ENCODE peak calls at places on chromosomes 12 and 14, in five cellular contexts. T is PC-9, X is mammary epithelial cell, O is DND-41, S is body of pancreas. B is an unnamed sample.
A peak's percentile ranks its signal among the peaks of the same experiment; 100 is the strongest.

GRCh38 chr14:103659631-103660030 is 30.6 kb downstream of the KLC1 start:
- DNase-seq in T (no peak), X (no peak), O (no peak), S (no peak), B (no peak)

GRCh38 chr14:37466623-37467088 is 128.4 kb downstream of the FOXA1 start:
- DNase-seq in T (no peak), X (no peak), O (no peak), S (no peak), B (no peak)

GRCh38 chr12:12661086-12661485 is 34.9 kb downstream of the GPR19 start:
- DNase-seq in T (no peak), X (peak; percentile 46), O (no peak), S (no peak), B (no peak)

GRCh38 chr12:95790912-95791849 is 617 bp upstream of the NTN4 start:
- DNase-seq in T (peak; percentile 47), X (peak; percentile 39), O (no peak), S (peak; percentile 45), B (no peak)

GRCh38 chr14:34722723-34723545 is 8.5 kb upstream of the CFL2 start:
- DNase-seq in T (peak; percentile 39), X (peak; percentile 38), O (peak; percentile 43), S (peak; percentile 47), B (peak; percentile 57)

GRCh38 chr14:60510254-60510975 is 1.5 kb downstream of the SIX6 start:
- DNase-seq in T (no peak), X (no peak), O (no peak), S (no peak), B (no peak)

GRCh38 chr14:94036328-94037167 is 10.4 kb downstream of the OTUB2 start:
- DNase-seq in T (peak; percentile 32), X (peak; percentile 46), O (peak; percentile 73), S (peak; percentile 80), B (peak; percentile 79)

GRCh38 chr14:104680806-104681688 is 8.4 kb upstream of the INF2 start:
- DNase-seq in T (peak; percentile 55), X (peak; percentile 89), O (no peak), S (peak; percentile 77), B (peak; percentile 83)

GRCh38 chr12:26623136-26623535 is 209.9 kb downstream of the ITPR2 start:
- DNase-seq in T (no peak), X (no peak), O (no peak), S (no peak), B (no peak)

GRCh38 chr14:63773504-63773903 is 45.6 kb upstream of the SGPP1 start:
- DNase-seq in T (no peak), X (peak; percentile 78), O (no peak), S (no peak), B (no peak)

GRCh38 chr12:92629349-92630065 is 73.3 kb upstream of the PLEKHG7 start:
- DNase-seq in T (no peak), X (no peak), O (no peak), S (no peak), B (no peak)

GRCh38 chr12:132154941-132155770 is 10.9 kb downstream of the NOC4L start:
- DNase-seq in T (no peak), X (no peak), O (peak; percentile 37), S (no peak), B (no peak)

GRCh38 chr14:25150934-25151790 is 101.2 kb upstream of the STXBP6 start:
- DNase-seq in T (no peak), X (peak; percentile 32), O (no peak), S (no peak), B (peak; percentile 55)

GRCh38 chr12:3132636-3133409 is 55.6 kb downstream of the TSPAN9 start:
- DNase-seq in T (no peak), X (no peak), O (no peak), S (no peak), B (no peak)

GRCh38 chr14:94052662-94053061 is 26.5 kb downstream of the OTUB2 start:
- DNase-seq in T (no peak), X (no peak), O (no peak), S (no peak), B (no peak)

GRCh38 chr14:64753999-64754398 is 49.8 kb downstream of the PLEKHG3 start:
- DNase-seq in T (no peak), X (no peak), O (no peak), S (no peak), B (no peak)

GRCh38 chr12:113302466-113302865 is 32.4 kb downstream of the SLC8B1 start:
- DNase-seq in T (no peak), X (no peak), O (no peak), S (no peak), B (no peak)

GRCh38 chr14:37595809-37596595 is 573 bp downstream of the TTC6 start:
- DNase-seq in T (peak; percentile 90), X (peak; percentile 97), O (no peak), S (peak; percentile 50), B (no peak)

GRCh38 chr12:30603129-30603528 is 92.5 kb downstream of the IPO8 start:
- DNase-seq in T (no peak), X (no peak), O (no peak), S (no peak), B (no peak)

GRCh38 chr12:56468216-56469006 is at the start of gene SPRYD4:
- DNase-seq in T (peak; percentile 88), X (peak; percentile 88), O (peak; percentile 94), S (peak; percentile 94), B (peak; percentile 97)

GRCh38 chr14:32414808-32415255 is 85.7 kb downstream of the AKAP6 start:
- DNase-seq in T (no peak), X (no peak), O (no peak), S (no peak), B (no peak)

GRCh38 chr14:68749487-68750475 is 43.1 kb downstream of the ZFP36L1 start:
- DNase-seq in T (no peak), X (no peak), O (no peak), S (no peak), B (no peak)

GRCh38 chr14:38197761-38198345 is 9.9 kb upstream of the SSTR1 start:
- DNase-seq in T (no peak), X (no peak), O (no peak), S (no peak), B (no peak)

GRCh38 chr14:39102969-39103957 is at the start of gene SEC23A:
- DNase-seq in T (peak; percentile 86), X (peak; percentile 81), O (peak; percentile 88), S (peak; percentile 87), B (peak; percentile 91)

GRCh38 chr12:70661762-70662161 is 24.5 kb upstream of the PTPRB start:
- DNase-seq in T (peak; percentile 20), X (peak; percentile 88), O (no peak), S (no peak), B (no peak)

GRCh38 chr14:21071225-21072041 is 1.3 kb downstream of the ARHGEF40 start:
- DNase-seq in T (peak; percentile 47), X (peak; percentile 72), O (peak; percentile 79), S (peak; percentile 70), B (peak; percentile 93)

GRCh38 chr12:92648242-92649031 is 54.4 kb upstream of the PLEKHG7 start:
- DNase-seq in T (no peak), X (peak; percentile 75), O (no peak), S (no peak), B (no peak)

GRCh38 chr12:121424632-121424992 is 24.7 kb downstream of the RNF34 start:
- DNase-seq in T (no peak), X (no peak), O (no peak), S (no peak), B (peak; percentile 54)
- H3K27ac ChIP-seq in T (no peak overlapping the region), X (no peak overlapping the region), O (no peak overlapping the region), S (no peak overlapping the region), B (peak overlapping the region; percentile 94)

DNA sequence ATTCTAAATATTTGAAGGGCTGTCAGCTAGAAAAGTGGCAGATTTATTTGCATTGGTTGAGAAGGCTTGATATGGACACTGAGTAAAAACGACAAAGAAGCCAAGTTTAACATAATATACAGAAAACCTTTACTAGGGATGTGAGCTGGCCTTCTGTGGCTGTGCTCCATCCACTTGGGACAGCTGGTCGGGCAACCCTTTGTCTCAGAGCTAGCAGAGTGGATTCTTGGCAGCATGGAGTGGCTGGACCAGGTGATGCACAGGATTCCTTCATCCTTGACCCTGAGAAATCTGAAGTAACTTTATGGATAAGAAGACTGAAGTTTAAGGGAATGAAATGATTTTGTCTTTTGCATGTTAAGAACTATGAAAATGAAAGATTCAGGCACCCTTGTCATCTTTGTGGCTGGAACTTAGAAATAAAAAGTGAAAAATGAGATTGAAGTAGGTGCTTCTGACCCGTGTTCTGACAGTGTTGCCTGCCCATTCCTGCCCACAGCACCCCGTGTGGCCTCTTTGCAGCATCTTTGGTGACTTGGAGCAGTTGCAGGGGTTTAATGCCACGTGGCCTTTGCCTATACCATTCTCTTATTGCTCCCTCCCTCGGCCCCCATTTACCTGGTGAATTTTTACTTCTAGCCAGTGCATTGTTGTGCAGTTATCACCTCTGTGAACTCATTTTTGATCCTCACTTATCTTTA is 32.6 kb downstream of the PELI2 start:
- DNase-seq in T (no peak), X (no peak), O (peak; percentile 69), S (no peak), B (no peak)
- TF ChIP-seq CTCF in T (no peak), X (no peak), O (peak; percentile 63), S (no peak), B (peak; percentile 26)

GRCh38 chr14:99657645-99658155 is 12.8 kb downstream of the HHIPL1 start:
- DNase-seq in T (no peak), X (no peak), O (no peak), S (no peak), B (no peak)

GRCh38 chr14:99658218-99658617 is 13.3 kb downstream of the HHIPL1 start:
- DNase-seq in T (no peak), X (no peak), O (no peak), S (no peak), B (no peak)

GRCh38 chr14:99660794-99661193 is 15.9 kb downstream of the HHIPL1 start:
- DNase-seq in T (no peak), X (no peak), O (no peak), S (no peak), B (no peak)

GRCh38 chr14:99660006-99660566 is 15.2 kb downstream of the HHIPL1 start:
- DNase-seq in T (no peak), X (no peak), O (no peak), S (no peak), B (no peak)

GRCh38 chr14:99659333-99659741 is 14.4 kb downstream of the HHIPL1 start:
- DNase-seq in T (no peak), X (no peak), O (no peak), S (no peak), B (no peak)
- H3K27ac ChIP-seq in T (no peak overlapping the region), X (no peak overlapping the region), O (no peak overlapping the region), S (no peak overlapping the region), B (no peak overlapping the region)

GRCh38 chr12:78118036-78118435 is 287.3 kb downstream of the NAV3 start:
- DNase-seq in T (no peak), X (no peak), O (no peak), S (no peak), B (peak; percentile 41)
- TF ChIP-seq CTCF in T (no peak), X (no peak), O (no peak), S (no peak), B (peak; percentile 74)

GRCh38 chr12:46436741-46437140 is 64.2 kb upstream of the SLC38A2 start:
- DNase-seq in T (no peak), X (no peak), O (no peak), S (no peak), B (no peak)
- H3K27ac ChIP-seq in T (no peak overlapping the region), X (no peak overlapping the region), O (no peak overlapping the region), S (no peak overlapping the region), B (no peak overlapping the region)

GRCh38 chr14:90599748-90600507 is 203.1 kb downstream of the CALM1 start:
- DNase-seq in T (peak; percentile 12), X (peak; percentile 6), O (no peak), S (no peak), B (no peak)
- TF ChIP-seq CTCF in T (no peak), X (peak; percentile 3), O (peak; percentile 17), S (peak; percentile 47), B (no peak)